ENCODE peak calls at places on chromosomes 6 and 20, in six cellular contexts. One of them, this sample, is unnamed.

GRCh38 chr6:108195209-108195608 is 29.4 kb downstream of the NR2E1 start:
- DNase-seq in neural progenitor cell: no peak
- DNase-seq in HCT116: no peak
- DNase-seq in OCI-LY7: no peak
- DNase-seq in hepatocyte: no peak
- DNase-seq in GM23338: no peak
- DNase-seq in this sample: no peak

GRCh38 chr6:3748208-3748701 is 3.3 kb downstream of the PXDC1 start:
- DNase-seq in hepatocyte: peak; percentile 80
- DNase-seq in OCI-LY7: peak; percentile 38
- DNase-seq in neural progenitor cell: peak; percentile 84
- DNase-seq in HCT116: peak; percentile 53
- DNase-seq in GM23338: peak; percentile 87
- DNase-seq in this sample: peak; percentile 90

GRCh38 chr6:137233561-137234504 is 14.6 kb upstream of the IFNGR1 start:
- DNase-seq in hepatocyte: peak; percentile 63
- DNase-seq in GM23338: no peak
- DNase-seq in neural progenitor cell: no peak
- DNase-seq in OCI-LY7: no peak
- DNase-seq in HCT116: no peak
- DNase-seq in this sample: peak; percentile 71

GRCh38 chr20:51042657-51043247 is 19.8 kb upstream of the KCNG1 start:
- DNase-seq in hepatocyte: no peak
- DNase-seq in HCT116: peak; percentile 22
- DNase-seq in GM23338: peak; percentile 73
- DNase-seq in neural progenitor cell: peak; percentile 53
- DNase-seq in OCI-LY7: no peak
- DNase-seq in this sample: peak; percentile 35

GRCh38 chr6:41021832-41022231 is 17.2 kb downstream of the UNC5CL start:
- DNase-seq in hepatocyte: peak; percentile 51
- DNase-seq in neural progenitor cell: peak; percentile 24
- DNase-seq in OCI-LY7: no peak
- DNase-seq in HCT116: no peak
- DNase-seq in GM23338: no peak
- DNase-seq in this sample: peak; percentile 52

GRCh38 chr6:169684056-169684455 is 17.8 kb downstream of the WDR27 start:
- DNase-seq in GM23338: no peak
- DNase-seq in HCT116: no peak
- DNase-seq in OCI-LY7: no peak
- DNase-seq in neural progenitor cell: no peak
- DNase-seq in hepatocyte: no peak
- DNase-seq in this sample: no peak

GRCh38 chr6:56288347-56288746 is 41.0 kb upstream of the COL21A1 start:
- DNase-seq in GM23338: no peak
- DNase-seq in neural progenitor cell: no peak
- DNase-seq in hepatocyte: no peak
- DNase-seq in OCI-LY7: no peak
- DNase-seq in HCT116: no peak
- DNase-seq in this sample: peak; percentile 9

GRCh38 chr20:42255820-42256219 is 637.6 kb upstream of the CHD6 start:
- DNase-seq in hepatocyte: no peak
- DNase-seq in neural progenitor cell: peak; percentile 32
- DNase-seq in GM23338: no peak
- DNase-seq in OCI-LY7: no peak
- DNase-seq in HCT116: no peak
- DNase-seq in this sample: no peak

GRCh38 chr6:74075323-74075722 is 379.3 kb downstream of the CD109 start:
- DNase-seq in GM23338: no peak
- DNase-seq in hepatocyte: no peak
- DNase-seq in HCT116: no peak
- DNase-seq in OCI-LY7: no peak
- DNase-seq in neural progenitor cell: no peak
- DNase-seq in this sample: no peak

GRCh38 chr6:24824142-24824755 is 25.5 kb upstream of the ARMH2 start:
- DNase-seq in hepatocyte: no peak
- DNase-seq in neural progenitor cell: no peak
- DNase-seq in HCT116: no peak
- DNase-seq in OCI-LY7: no peak
- DNase-seq in GM23338: no peak
- DNase-seq in this sample: no peak

GRCh38 chr20:46438156-46438750 is 31.8 kb upstream of the ELMO2 start:
- DNase-seq in GM23338: peak; percentile 56
- DNase-seq in HCT116: peak; percentile 21
- DNase-seq in OCI-LY7: peak; percentile 36
- DNase-seq in neural progenitor cell: peak; percentile 65
- DNase-seq in hepatocyte: peak; percentile 19
- DNase-seq in this sample: peak; percentile 73

GRCh38 chr20:11626551-11626950 is 291.1 kb upstream of the BTBD3 start:
- DNase-seq in neural progenitor cell: no peak
- DNase-seq in HCT116: no peak
- DNase-seq in OCI-LY7: no peak
- DNase-seq in GM23338: no peak
- DNase-seq in hepatocyte: no peak
- DNase-seq in this sample: no peak

GRCh38 chr6:34053721-34054120 is 92.2 kb downstream of the GRM4 start:
- DNase-seq in GM23338: peak; percentile 59
- DNase-seq in OCI-LY7: peak; percentile 62
- DNase-seq in hepatocyte: no peak
- DNase-seq in neural progenitor cell: no peak
- DNase-seq in HCT116: no peak
- DNase-seq in this sample: peak; percentile 69

GRCh38 chr6:139438775-139439174 is 64.3 kb upstream of the CITED2 start:
- DNase-seq in GM23338: no peak
- DNase-seq in neural progenitor cell: no peak
- DNase-seq in HCT116: no peak
- DNase-seq in hepatocyte: no peak
- DNase-seq in OCI-LY7: no peak
- DNase-seq in this sample: no peak

GRCh38 chr20:63893999-63894357 is 948 bp upstream of the DNAJC5 start:
- DNase-seq in hepatocyte: no peak
- DNase-seq in GM23338: no peak
- DNase-seq in OCI-LY7: no peak
- DNase-seq in neural progenitor cell: peak; percentile 16
- DNase-seq in HCT116: no peak
- DNase-seq in this sample: peak; percentile 14

DNA sequence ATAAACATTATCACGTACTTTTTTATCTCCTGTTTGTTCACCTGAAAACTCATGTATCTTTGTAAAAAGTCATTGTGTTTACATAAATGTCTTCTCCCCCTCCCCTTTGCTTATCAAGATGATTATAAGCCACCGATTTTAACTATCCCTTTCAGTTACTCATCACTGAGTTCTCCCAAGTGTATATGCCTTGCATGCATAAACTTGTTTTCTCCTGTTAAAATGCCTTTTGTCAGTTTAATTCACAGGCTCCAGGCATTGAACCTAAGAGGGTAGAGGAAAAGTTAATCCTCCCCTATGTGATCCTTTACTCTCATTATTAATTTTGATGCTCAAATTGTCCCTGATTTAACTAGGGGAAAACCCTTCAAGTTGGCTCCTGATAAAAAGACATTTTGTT is 24.2 kb downstream of the ANKEF1 start:
- DNase-seq in HCT116: no peak
- DNase-seq in GM23338: no peak
- DNase-seq in OCI-LY7: no peak
- DNase-seq in hepatocyte: no peak
- DNase-seq in neural progenitor cell: no peak
- DNase-seq in this sample: no peak
- H2AFZ ChIP-seq in HCT116: no peak overlapping the region
- H2AFZ ChIP-seq in GM23338: no peak overlapping the region
- H2AFZ ChIP-seq in OCI-LY7: no peak overlapping the region
- H2AFZ ChIP-seq in hepatocyte: no peak overlapping the region
- H2AFZ ChIP-seq in neural progenitor cell: no peak overlapping the region
- H2AFZ ChIP-seq in this sample: no peak overlapping the region

GRCh38 chr6:157032923-157033322 is 255.7 kb downstream of the ARID1B start:
- DNase-seq in GM23338: no peak
- DNase-seq in HCT116: no peak
- DNase-seq in hepatocyte: no peak
- DNase-seq in neural progenitor cell: no peak
- DNase-seq in OCI-LY7: no peak
- DNase-seq in this sample: no peak

GRCh38 chr6:157036245-157036681 is 259.1 kb downstream of the ARID1B start:
- DNase-seq in HCT116: no peak
- DNase-seq in neural progenitor cell: no peak
- DNase-seq in OCI-LY7: no peak
- DNase-seq in GM23338: peak; percentile 54
- DNase-seq in hepatocyte: peak; percentile 50
- DNase-seq in this sample: peak; percentile 9

GRCh38 chr6:157033428-157034140 is 256.4 kb downstream of the ARID1B start:
- DNase-seq in HCT116: no peak
- DNase-seq in OCI-LY7: no peak
- DNase-seq in GM23338: no peak
- DNase-seq in hepatocyte: no peak
- DNase-seq in neural progenitor cell: no peak
- DNase-seq in this sample: peak; percentile 10

GRCh38 chr6:157035576-157035975 is 258.4 kb downstream of the ARID1B start:
- DNase-seq in neural progenitor cell: no peak
- DNase-seq in OCI-LY7: no peak
- DNase-seq in HCT116: no peak
- DNase-seq in hepatocyte: no peak
- DNase-seq in GM23338: no peak
- DNase-seq in this sample: no peak

DNA sequence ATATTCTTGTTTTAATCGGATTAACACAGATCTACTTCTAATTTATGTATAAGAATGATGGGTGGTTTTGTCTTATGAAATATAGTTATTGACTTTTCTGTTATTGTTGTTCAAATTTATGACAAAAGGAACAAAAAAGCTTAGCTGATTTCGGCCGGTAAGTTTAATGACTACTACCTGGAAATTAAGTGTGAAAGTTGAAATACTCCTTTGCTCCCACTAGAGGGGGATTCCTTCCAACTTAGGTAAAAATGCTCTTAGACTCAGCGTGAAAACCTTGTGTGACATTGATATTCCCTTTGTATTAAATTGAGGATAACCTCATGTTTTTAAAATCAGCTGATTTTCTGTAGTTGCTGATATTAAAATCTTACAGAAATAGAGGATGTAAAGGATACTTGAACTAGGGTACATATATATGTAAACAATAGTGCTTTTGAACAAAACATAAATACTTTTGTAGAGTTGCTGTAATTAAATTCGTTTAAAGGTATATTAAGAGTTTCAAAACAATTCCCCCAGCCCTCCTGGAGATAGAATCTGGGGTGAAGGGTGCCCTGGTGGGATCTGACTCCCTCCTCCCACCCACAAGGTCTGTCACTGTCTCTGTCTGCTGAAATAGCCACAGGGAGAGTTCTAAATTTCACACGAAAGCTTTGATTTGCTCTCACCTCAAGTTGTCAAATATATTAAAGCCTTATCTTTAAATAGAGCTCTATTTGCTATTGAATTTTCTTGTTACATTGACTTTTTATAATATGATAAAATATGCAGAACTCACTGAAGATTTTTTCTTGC is 257.5 kb downstream of the ARID1B start:
- DNase-seq in hepatocyte: peak; percentile 50
- DNase-seq in OCI-LY7: peak; percentile 68
- DNase-seq in HCT116: peak; percentile 36
- DNase-seq in GM23338: peak; percentile 77
- DNase-seq in neural progenitor cell: peak; percentile 50
- DNase-seq in this sample: peak; percentile 53
- TF ChIP-seq EZH2phosphoT487 in hepatocyte: no peak
- TF ChIP-seq EZH2phosphoT487 in OCI-LY7: no peak
- TF ChIP-seq EZH2phosphoT487 in HCT116: no peak
- TF ChIP-seq EZH2phosphoT487 in GM23338: no peak
- TF ChIP-seq EZH2phosphoT487 in neural progenitor cell: no peak
- TF ChIP-seq EZH2phosphoT487 in this sample: no peak

DNA sequence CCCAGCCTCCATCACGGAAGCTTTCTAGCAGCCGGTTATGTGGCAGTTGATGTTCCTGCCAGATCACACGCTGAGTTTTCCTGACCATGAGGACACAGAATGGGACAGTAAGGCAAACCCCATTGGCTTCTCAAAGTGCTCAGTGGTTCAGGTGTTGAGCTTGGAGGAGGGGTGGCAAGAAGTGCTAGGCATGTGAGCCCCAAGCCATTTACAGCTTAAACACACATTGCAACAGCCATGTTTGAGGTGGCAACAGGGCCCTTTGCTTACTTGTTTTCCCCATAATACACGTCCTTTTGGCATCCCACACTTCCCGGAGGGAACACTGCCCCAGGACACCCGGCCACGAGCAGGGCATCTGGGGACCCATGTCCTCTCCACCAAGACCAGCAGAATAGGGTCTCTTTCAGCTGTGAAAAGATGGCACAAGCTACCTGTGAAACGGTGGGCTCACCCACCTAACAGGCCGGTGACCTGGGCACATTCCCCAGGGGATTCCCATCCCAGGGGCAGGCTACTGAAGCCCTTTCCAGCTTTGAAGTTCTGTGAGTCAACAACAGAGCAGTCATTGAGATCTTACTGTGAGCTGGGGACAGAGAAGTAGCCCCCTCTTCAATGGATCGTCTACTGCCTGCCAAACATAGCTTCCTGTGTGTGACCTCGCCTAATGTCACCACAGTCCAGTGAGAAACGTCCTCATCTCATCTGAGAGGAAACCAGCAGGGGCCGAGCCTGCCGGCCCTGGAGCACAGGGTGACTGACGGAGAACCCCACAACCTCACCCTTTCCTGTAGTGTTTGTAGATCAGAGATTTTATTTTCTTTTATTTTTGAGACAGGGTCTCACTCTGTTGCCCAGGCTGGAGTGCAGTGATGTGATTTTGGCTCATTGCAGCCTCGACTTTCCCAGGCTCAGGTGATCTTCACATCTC is 4.0 kb upstream of the TLDC2 start:
- DNase-seq in GM23338: no peak
- DNase-seq in HCT116: no peak
- DNase-seq in OCI-LY7: no peak
- DNase-seq in neural progenitor cell: no peak
- DNase-seq in hepatocyte: no peak
- DNase-seq in this sample: no peak
- H2AFZ ChIP-seq in GM23338: no peak overlapping the region
- H2AFZ ChIP-seq in HCT116: no peak overlapping the region
- H2AFZ ChIP-seq in OCI-LY7: no peak overlapping the region
- H2AFZ ChIP-seq in neural progenitor cell: no peak overlapping the region
- H2AFZ ChIP-seq in hepatocyte: no peak overlapping the region
- H2AFZ ChIP-seq in this sample: no peak overlapping the region

DNA sequence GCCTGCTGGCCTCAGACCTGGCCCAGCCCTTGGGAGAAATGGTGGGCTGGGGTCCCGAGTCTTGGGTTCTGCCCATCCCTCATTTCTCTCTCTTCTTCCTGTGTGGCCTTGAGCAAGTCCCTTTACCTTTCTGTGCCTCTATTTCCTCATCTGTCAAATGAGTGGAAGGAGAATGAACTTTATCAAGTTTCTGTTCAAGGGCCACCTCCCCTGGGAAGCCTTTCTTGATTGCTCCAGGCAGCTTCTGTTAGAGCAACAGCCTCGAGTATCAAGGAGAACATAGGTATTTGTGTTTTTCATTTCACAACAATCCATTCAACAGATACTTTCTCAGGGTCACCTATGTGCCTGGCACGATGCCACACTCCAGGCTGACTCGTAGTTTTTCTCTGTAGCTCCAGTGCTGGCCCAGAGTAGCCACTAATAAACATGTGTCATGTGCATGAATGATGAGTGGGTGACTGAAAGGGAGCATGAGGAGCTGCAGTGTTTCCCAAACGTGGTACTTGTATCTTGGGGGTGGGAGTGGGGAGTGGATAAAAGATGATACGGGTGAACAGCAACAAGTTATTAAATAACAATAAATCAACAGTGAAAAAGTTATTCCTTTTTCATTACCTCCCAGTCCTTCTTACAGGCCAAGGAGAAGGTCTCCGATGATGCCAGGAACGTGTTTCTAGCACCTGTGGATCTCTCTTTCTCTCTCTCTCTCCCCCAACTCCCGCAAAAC is 17.2 kb downstream of the SRXN1 start:
- DNase-seq in neural progenitor cell: no peak
- DNase-seq in OCI-LY7: no peak
- DNase-seq in GM23338: no peak
- DNase-seq in HCT116: no peak
- DNase-seq in hepatocyte: no peak
- DNase-seq in this sample: peak; percentile 34
- TF ChIP-seq EZH2phosphoT487 in neural progenitor cell: no peak
- TF ChIP-seq EZH2phosphoT487 in OCI-LY7: no peak
- TF ChIP-seq EZH2phosphoT487 in GM23338: no peak
- TF ChIP-seq EZH2phosphoT487 in HCT116: no peak
- TF ChIP-seq EZH2phosphoT487 in hepatocyte: no peak
- TF ChIP-seq EZH2phosphoT487 in this sample: no peak